ENCODE peak calls at places on chromosomes 16 and 17, in six cellular contexts. D, P, G, H, L and U are unnamed samples.

GRCh38 chr17:29322363-29322762 is 28.4 kb upstream of the NUFIP2 start:
- DNase-seq in D (no peak), P (no peak), G (no peak), L (no peak), H (no peak), U (no peak)

GRCh38 chr16:49281843-49282642 is 405 bp upstream of the CBLN1 start:
- DNase-seq in D (peak; percentile 92), L (peak; percentile 54), H (peak; percentile 74), G (peak; percentile 34), P (no peak), U (peak; percentile 91)

GRCh38 chr17:35932576-35932975 is 2.0 kb upstream of the RDM1 start:
- DNase-seq in P (no peak), H (no peak), L (no peak), D (no peak), G (no peak), U (no peak)

GRCh38 chr16:2008631-2009301 is 855 bp downstream of the ZNF598 start:
- DNase-seq in P (no peak), D (no peak), L (peak; percentile 55), H (no peak), G (no peak), U (no peak)

GRCh38 chr17:51372345-51373004 is 112.1 kb downstream of the UTP18 start:
- DNase-seq in L (peak; percentile 59), D (no peak), G (no peak), P (no peak), H (peak; percentile 19), U (no peak)

GRCh38 chr16:66601471-66601870 is 3.0 kb upstream of the CMTM3 start:
- DNase-seq in H (no peak), D (no peak), L (no peak), P (no peak), G (no peak), U (no peak)

GRCh38 chr17:82304826-82305726 is 12.3 kb downstream of the CD7 start:
- DNase-seq in D (no peak), G (peak; percentile 67), H (no peak), P (no peak), L (no peak), U (no peak)

GRCh38 chr17:9226130-9226793 is 205.0 kb downstream of the NTN1 start:
- DNase-seq in P (no peak), D (no peak), G (no peak), L (no peak), H (no peak), U (no peak)

GRCh38 chr17:36921131-36921851 is 16.0 kb upstream of the LHX1 start:
- DNase-seq in L (peak; percentile 14), P (no peak), G (no peak), H (no peak), D (no peak), U (no peak)

GRCh38 chr16:49458221-49458620 is 84.6 kb downstream of the C16orf78 start:
- DNase-seq in P (no peak), H (no peak), G (no peak), L (no peak), D (no peak), U (peak; percentile 66)

GRCh38 chr17:34620458-34620857 is 41.1 kb downstream of the TMEM132E start:
- DNase-seq in G (no peak), H (no peak), L (no peak), D (no peak), P (no peak), U (no peak)

GRCh38 chr17:10879110-10879509 is 41.2 kb upstream of the PIRT start:
- DNase-seq in H (no peak), D (peak; percentile 28), G (no peak), P (no peak), L (no peak), U (no peak)